ENCODE peak calls at places on chromosomes 6 and 20, in five cellular contexts. S is tibial nerve, D is IMR-90, X is lower lobe of right lung, F is fibroblast of lung. G is an unnamed sample. For H3K27me3, the result is how much of the 10 kb centered on the place peaks cover.

GRCh38 chr6:129115491-129115890 is 232.6 kb downstream of the LAMA2 start:
- DNase-seq in D (no peak), F (no peak), S (no peak), X (no peak), G (no peak)

GRCh38 chr6:15927531-15928230 is 201.2 kb upstream of the MYLIP start:
- DNase-seq in F (no peak), S (no peak), X (no peak), D (no peak), G (no peak)

GRCh38 chr6:10511477-10511876 is 9.7 kb upstream of the GCNT2 start:
- DNase-seq in X (no peak), S (no peak), D (no peak), F (no peak), G (no peak)

GRCh38 chr6:75128881-75129570 is 76.8 kb downstream of the COL12A1 start:
- DNase-seq in D (no peak), F (peak), X (no peak), S (no peak), G (no peak)

GRCh38 chr20:25669826-25670422 is 26.7 kb downstream of the ZNF337 start:
- DNase-seq in D (peak), S (no peak), X (no peak), F (peak), G (no peak)

GRCh38 chr6:27672113-27672799 is 199.4 kb upstream of the ZNF184 start:
- DNase-seq in X (no peak), D (peak), S (no peak), F (peak), G (no peak)

GRCh38 chr6:107489636-107490567 is at the start of gene SOBP:
- DNase-seq in X (peak), D (peak), S (peak), F (peak), G (peak)

GRCh38 chr20:9220874-9221547 is 152.1 kb downstream of the PLCB4 start:
- DNase-seq in X (no peak), D (peak), F (peak), S (no peak), G (no peak)

GRCh38 chr6:3906191-3907019 is 57.2 kb downstream of the FAM50B start:
- DNase-seq in X (no peak), S (no peak), D (no peak), F (no peak), G (peak)

GRCh38 chr6:44727651-44728630 is 340.4 kb downstream of the CDC5L start:
- DNase-seq in F (no peak), X (no peak), D (no peak), S (no peak), G (no peak)

GRCh38 chr6:7467007-7467897 is 74.2 kb upstream of the DSP start:
- DNase-seq in D (peak), S (no peak), X (no peak), F (no peak), G (no peak)

GRCh38 chr6:23611776-23612381 is 514.1 kb upstream of the NRSN1 start:
- DNase-seq in S (no peak), X (no peak), F (no peak), D (no peak), G (no peak)

GRCh38 chr6:99121748-99122147 is 174.0 kb upstream of the FBXL4 start:
- DNase-seq in S (no peak), F (no peak), X (no peak), D (no peak), G (no peak)
- H3K27me3 ChIP-seq in S (under half), F (under half), X (under half), D (under half), G (half or more)

DNA sequence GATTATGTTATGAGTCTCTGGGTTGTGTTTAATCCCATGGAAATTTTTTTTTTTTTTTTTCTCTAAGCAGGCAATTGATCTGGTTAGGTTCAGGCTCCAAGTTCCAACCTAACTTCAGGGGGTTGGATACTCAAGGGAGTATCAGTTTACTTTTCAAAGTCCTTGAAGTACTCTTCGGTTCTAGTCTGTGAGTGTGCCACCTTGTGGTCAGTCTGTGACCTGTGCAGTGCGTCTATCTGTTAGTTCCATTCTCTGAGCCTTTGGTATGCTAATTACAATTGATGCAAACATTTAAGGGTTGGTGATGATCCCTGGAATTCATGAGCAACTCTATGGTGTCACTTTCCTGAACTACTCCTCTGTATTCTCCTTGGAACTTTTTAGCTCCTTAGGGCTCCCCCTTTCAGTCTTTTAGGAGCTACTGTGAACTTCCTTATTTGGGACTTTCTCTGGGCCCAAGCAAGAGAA is 342.0 kb downstream of the SOX4 start:
- DNase-seq in X (no peak), S (no peak), F (peak), D (peak), G (no peak)
- TF ChIP-seq CTCF in X (peak), S (peak), F (peak), D (peak), G (peak)

DNA sequence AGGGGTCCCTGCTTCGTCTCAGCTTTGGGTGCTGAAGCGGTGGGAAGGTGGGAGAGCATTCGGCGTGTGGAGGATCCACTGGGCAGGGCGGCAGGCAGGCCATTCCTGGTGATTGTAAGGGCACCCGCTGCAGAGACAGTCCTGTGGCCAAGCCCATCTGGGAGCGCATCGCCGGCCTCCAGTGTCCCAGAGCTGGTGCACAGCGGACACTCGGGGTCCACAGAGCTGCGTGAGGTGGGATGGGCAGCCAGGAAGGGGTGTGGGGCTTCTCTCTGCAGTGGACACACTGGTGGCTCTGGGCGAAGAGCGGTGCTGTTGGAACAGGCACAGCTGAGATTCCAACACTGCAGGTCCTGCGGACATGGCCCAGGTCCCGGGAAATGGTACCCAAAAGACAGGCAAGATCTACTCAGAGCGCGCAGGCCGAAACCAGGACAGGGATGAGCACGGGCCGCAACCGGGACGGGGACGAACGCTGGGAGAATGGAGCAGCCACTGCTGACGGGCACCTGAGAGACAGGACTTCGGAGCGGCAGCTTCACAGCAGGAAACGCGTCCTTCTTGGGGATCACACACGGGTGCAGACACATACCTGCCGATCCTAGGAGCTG is 188.2 kb downstream of the ERMARD start:
- DNase-seq in X (no peak), D (no peak), F (no peak), S (no peak), G (no peak)
- H3K27me3 ChIP-seq in X (under half), D (under half), F (under half), S (under half), G (half or more)

DNA sequence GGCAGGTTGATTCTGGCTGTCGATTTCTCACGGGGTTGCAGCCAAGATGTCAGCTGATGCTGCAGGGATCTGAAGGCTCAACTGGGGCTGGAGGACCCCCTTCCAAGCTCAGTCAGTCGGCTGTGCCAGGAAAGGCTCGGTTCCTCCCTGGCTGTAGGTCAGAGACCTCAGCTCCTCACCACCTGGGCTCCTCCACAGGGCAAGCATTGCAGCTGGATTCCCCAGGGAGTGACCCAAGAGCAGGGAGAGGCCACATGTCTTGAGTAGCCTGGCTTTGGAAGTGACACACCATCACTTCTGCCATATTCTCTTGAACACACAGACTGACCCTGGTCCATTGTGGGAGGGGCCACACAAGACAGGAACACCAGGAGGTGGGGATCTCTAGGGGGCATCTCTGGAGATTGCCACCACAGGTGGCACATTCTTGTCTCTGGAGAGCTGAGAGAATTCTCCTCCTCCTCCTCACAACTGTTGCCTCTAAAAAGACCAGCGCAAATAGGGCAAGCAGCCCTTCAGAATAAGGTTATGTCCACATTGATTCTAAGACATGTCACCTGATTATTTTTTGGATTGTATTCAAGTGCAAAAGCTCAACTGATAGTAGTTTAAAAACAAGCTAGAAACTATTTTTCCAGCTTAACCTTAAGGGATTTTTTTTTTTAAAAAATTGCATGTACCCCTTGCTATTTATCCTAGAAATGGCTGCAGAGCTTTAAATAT is 270.5 kb downstream of the NRN1 start:
- DNase-seq in D (no peak), S (no peak), F (no peak), X (no peak), G (no peak)
- TF ChIP-seq CTCF in D (no peak), S (no peak), F (no peak), X (no peak), G (no peak)

GRCh38 chr6:169984181-169985120 is 233.0 kb downstream of the ERMARD start:
- DNase-seq in X (peak), S (no peak), F (no peak), D (no peak), G (peak)

GRCh38 chr6:169986848-169987498 is 235.6 kb downstream of the ERMARD start:
- DNase-seq in S (no peak), F (no peak), D (no peak), X (no peak), G (peak)

GRCh38 chr6:169983651-169984050 is 232.2 kb downstream of the ERMARD start:
- DNase-seq in F (no peak), S (no peak), X (no peak), D (no peak), G (no peak)

GRCh38 chr6:169986171-169986847 is 234.9 kb downstream of the ERMARD start:
- DNase-seq in S (no peak), F (no peak), D (no peak), X (no peak), G (peak)

DNA sequence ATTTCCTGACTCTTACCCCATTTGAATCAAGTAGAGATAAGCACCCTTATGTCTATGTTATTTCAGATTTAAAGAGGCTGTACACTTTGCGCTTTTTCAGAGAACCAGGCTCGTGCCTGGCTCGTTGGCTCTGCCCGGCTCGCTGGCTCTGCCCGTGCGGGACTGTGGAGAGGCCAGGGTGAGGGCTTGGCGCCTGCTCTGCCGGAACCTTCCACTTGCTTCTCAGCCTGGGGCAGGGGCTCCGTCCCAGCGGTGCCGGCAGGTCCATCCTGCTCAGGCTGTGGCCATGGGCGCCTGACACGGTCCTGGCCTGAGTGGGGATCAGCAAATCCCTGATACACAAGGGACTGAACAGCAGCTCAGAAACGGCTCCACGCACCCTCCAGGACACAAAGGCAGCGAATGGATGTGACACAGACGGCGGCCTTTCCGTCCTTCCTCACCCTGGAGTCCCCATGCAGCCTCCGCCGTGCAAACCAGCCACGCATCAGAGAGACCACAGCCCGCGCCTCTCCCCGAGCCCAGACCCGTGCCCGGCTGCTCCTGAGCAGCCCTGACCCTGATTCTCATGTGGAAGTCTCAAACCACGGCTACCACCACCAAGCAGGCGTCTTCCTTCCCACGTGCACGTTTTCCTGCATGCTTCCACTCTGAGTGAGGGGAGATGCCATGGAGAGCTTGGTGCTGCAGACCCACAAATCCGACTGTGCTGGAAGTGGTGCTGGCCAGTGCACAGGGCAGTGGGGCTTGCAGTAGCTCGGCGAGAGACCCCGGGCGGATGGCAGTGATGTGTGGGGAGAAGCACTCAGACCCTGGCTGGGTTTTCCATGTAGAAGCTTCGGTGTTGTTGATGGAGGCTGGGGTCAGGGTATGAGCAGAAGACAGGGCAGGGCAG is 233.9 kb downstream of the ERMARD start:
- DNase-seq in S (no peak), F (no peak), D (no peak), X (no peak), G (peak)
- H3K27me3 ChIP-seq in S (under half), F (under half), D (under half), X (under half), G (under half)

GRCh38 chr6:18823782-18824386 is 436.7 kb downstream of the RNF144B start:
- DNase-seq in X (no peak), F (peak), D (peak), S (no peak), G (no peak)

GRCh38 chr6:18820725-18821124 is 433.6 kb downstream of the RNF144B start:
- DNase-seq in D (no peak), X (no peak), F (no peak), S (no peak), G (no peak)
- TF ChIP-seq CTCF in D (no peak), X (no peak), F (no peak), S (no peak), G (no peak)

DNA sequence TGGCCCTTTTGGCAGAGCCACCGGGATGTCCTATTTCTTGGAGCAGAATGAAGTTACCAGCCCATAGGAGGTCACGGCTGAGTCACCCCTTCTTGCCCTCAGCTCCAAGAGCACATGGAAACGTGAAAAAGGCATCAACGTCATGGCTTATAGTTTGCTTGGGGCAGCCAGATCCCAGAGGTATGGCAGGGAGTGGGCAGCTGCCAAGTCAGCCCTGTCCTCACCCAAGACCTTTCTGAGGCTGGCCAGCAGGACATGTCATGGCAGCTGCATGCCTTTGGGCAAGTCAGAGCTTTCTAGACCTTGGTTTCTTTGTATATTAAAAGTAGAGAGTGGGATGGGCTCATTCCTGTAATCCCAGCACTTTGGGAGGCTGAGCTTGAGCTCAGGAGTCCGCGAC is 8.2 kb upstream of the MDFI start:
- DNase-seq in S (no peak), D (no peak), X (peak), F (no peak), G (no peak)
- H3K27me3 ChIP-seq in S (under half), D (half or more), X (under half), F (under half), G (under half)

GRCh38 chr6:36758516-36759176 is 61.0 kb downstream of the RAB44 start:
- DNase-seq in X (no peak), F (no peak), S (no peak), D (no peak), G (no peak)

GRCh38 chr6:36757943-36758508 is 60.4 kb downstream of the RAB44 start:
- DNase-seq in F (no peak), S (no peak), X (no peak), D (no peak), G (no peak)

GRCh38 chr6:36757206-36757605 is 59.6 kb downstream of the RAB44 start:
- DNase-seq in F (no peak), S (no peak), D (no peak), X (no peak), G (no peak)

GRCh38 chr6:36760685-36761435 is 63.2 kb downstream of the RAB44 start:
- DNase-seq in F (no peak), S (no peak), D (no peak), X (no peak), G (no peak)

GRCh38 chr6:36759177-36759757 is 61.6 kb downstream of the RAB44 start:
- DNase-seq in F (peak), D (peak), S (peak), X (peak), G (peak)
- TF ChIP-seq CTCF in F (peak), D (peak), S (peak), X (peak), G (peak)

DNA sequence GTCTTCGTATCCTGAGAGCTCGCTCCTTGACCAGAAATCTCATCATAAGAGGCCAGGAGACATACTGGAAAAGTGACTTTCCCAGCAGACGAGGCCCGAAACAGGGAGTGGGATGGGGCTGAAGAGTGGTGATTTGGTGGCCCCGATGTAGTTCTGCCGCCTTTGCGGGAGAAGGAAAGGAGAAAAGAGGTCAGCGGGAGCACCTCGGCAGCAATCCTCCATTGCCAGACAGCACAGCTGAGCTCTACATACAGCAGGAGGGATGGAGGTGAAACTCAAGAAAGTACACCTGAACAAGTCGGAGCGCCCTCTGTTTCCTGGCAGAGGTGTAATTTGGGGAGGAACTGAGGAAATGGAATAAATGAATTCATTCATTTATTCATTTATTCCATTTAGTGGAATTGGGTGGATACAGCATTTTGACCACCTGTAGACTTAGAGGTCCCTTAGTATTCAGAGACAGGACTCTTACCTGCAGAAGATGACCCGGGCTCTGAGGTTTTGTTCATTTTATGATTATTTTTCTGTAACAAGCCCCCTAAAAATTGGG is 9.2 kb downstream of the TRIM31 start:
- DNase-seq in D (no peak), X (no peak), F (no peak), S (no peak), G (no peak)
- H3K27me3 ChIP-seq in D (under half), X (under half), F (under half), S (half or more), G (half or more)

GRCh38 chr20:46312075-46312944 is 4.0 kb upstream of the CDH22 start:
- DNase-seq in F (no peak), S (no peak), D (no peak), X (no peak), G (no peak)
- TF ChIP-seq CTCF in F (no peak), S (no peak), D (no peak), X (no peak), G (no peak)

G was measured in left ventricle myocardium inferior.